ENCODE peak calls at places on chromosomes 4 and X, in five cellular contexts. C, T, K, B and O are unnamed samples. For H3K9me3, the result is how much of the 10 kb centered on the place peaks cover.

GRCh38 chrX:41600266-41600665 is 88.5 kb upstream of the GPR34 start:
- DNase-seq in C (no peak), T (no peak), K (peak), B (no peak), O (peak)

GRCh38 chr4:14023901-14024300 is 396.4 kb upstream of the BOD1L1 start:
- DNase-seq in C (no peak), T (no peak), K (no peak), B (no peak), O (no peak)

GRCh38 chrX:118522230-118522926 is 26.8 kb downstream of the DOCK11 start:
- DNase-seq in C (no peak), T (no peak), K (no peak), B (no peak), O (no peak)

GRCh38 chr4:146959692-146960091 is 14.0 kb upstream of the TTC29 start:
- DNase-seq in C (no peak), T (no peak), K (peak), B (no peak), O (no peak)

GRCh38 chr4:166421556-166422156 is 548.6 kb downstream of the TLL1 start:
- DNase-seq in C (no peak), T (no peak), K (peak), B (no peak), O (peak)

GRCh38 chrX:153179131-153179530 is at the start of gene MAGEA1:
- DNase-seq in C (no peak), T (no peak), K (no peak), B (no peak), O (no peak)

GRCh38 chr4:101885574-101885973 is 95.0 kb downstream of the BANK1 start:
- DNase-seq in C (no peak), T (no peak), K (no peak), B (no peak), O (no peak)

GRCh38 chr4:65589331-65589730 is 81.0 kb downstream of the EPHA5 start:
- DNase-seq in C (no peak), T (no peak), K (no peak), B (peak), O (no peak)

GRCh38 chr4:2301221-2301642 is 39.3 kb upstream of the MXD4 start:
- DNase-seq in C (no peak), T (no peak), K (no peak), B (no peak), O (no peak)

GRCh38 chrX:119755981-119756533 is 2.3 kb upstream of the SOWAHD start:
- DNase-seq in C (no peak), T (no peak), K (peak), B (no peak), O (peak)

GRCh38 chr4:519203-519651 is 20.2 kb downstream of the PIGG start:
- DNase-seq in C (no peak), T (no peak), K (no peak), B (no peak), O (no peak)

GRCh38 chr4:184347251-184348239 is 126.8 kb downstream of the IRF2 start:
- DNase-seq in C (peak), T (no peak), K (peak), B (peak), O (peak)

GRCh38 chr4:6426571-6427438 is 45.6 kb downstream of the PPP2R2C start:
- DNase-seq in C (no peak), T (no peak), K (no peak), B (no peak), O (no peak)

GRCh38 chrX:50697691-50698090 is 116.3 kb downstream of the SHROOM4 start:
- DNase-seq in C (no peak), T (no peak), K (peak), B (no peak), O (peak)

GRCh38 chr4:6142511-6142910 is 57.8 kb downstream of the JAKMIP1 start:
- DNase-seq in C (no peak), T (no peak), K (no peak), B (no peak), O (no peak)

GRCh38 chr4:6271206-6271605 is 1.6 kb downstream of the WFS1 start:
- DNase-seq in C (no peak), T (no peak), K (no peak), B (no peak), O (no peak)

GRCh38 chr4:145513020-145513621 is 31.5 kb downstream of the SMAD1 start:
- DNase-seq in C (no peak), T (no peak), K (no peak), B (no peak), O (no peak)

GRCh38 chr4:145507636-145508035 is 26.0 kb downstream of the SMAD1 start:
- DNase-seq in C (no peak), T (no peak), K (peak), B (no peak), O (peak)

DNA sequence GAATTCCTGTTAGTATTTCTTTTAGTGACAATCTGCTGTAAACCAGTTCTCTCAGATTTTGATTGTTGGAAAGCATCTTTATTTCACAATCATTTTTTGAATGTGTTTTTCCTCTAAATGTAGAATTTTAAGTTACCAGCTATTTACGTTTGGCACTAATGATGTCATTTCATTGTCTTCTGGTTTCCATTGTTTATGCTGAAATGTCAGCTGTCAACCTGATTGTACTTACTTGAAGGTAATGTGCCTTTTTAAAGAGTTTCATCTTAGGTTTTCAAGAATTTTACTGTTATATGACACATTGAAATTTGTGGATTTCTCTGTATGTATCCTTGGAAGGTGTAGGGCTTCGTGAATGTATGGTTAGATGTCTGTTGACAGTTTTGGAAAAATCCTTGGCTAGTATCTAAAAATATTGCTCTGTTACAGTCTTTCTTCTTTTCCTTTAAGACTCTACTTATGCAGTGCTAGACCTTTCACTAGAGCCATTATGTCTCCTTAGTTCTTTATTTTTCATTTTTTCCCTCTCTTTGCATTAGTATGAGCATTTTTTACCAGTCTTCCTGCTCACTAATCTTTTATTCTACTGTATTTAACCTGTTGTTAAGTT is 30.4 kb downstream of the SMAD1 start:
- DNase-seq in C (no peak), T (no peak), K (peak), B (no peak), O (peak)
- H3K9me3 ChIP-seq in C (under half), T (under half), K (under half), B (under half), O (under half)

GRCh38 chr4:15233626-15234025 is 194.2 kb upstream of the C1QTNF7 start:
- DNase-seq in C (no peak), T (no peak), K (no peak), B (no peak), O (no peak)

GRCh38 chr4:15234101-15234500 is 193.7 kb upstream of the C1QTNF7 start:
- DNase-seq in C (no peak), T (no peak), K (peak), B (no peak), O (peak)

GRCh38 chr4:15234585-15235126 is 193.2 kb upstream of the C1QTNF7 start:
- DNase-seq in C (no peak), T (no peak), K (peak), B (no peak), O (peak)

GRCh38 chr4:15232725-15233597 is 194.9 kb upstream of the C1QTNF7 start:
- DNase-seq in C (no peak), T (no peak), K (peak), B (no peak), O (peak)

DNA sequence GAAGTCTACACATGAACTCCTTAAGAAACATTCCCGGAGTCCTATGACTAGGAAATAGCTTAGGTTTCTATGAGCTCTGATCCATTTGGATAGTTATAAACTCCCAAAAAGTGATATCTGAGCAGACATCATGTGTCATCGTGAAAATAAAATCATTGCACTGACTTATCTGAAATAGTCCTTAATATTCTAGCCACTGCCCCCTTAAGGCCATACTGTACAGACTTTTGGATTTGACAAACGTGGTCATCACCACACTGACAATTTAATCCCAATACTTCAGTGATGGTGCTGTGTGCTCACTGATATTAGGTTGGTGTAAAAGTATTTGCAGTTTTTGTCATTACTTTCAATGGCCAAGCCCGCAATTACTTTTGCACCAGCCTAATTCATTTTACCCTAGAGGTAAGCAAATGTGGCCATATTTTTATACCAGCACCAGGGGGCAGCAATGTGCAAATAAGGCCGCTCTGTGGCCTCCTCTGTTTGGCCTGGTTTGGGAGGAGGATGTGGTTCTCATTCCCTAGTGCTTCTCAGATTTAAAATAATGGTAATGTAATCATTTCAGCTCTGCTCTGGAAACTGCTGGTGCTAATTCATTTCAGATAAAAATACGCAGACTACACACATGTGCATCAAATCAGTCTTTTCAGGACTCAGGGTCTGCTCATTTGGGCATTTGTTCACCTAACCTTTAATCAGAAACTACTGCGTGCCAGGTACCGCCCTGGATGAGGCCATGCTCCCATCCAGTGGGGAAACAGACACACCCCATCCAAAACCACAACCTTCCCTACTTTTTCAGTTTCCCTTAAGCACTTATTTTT is 196.4 kb upstream of the C1QTNF7 start:
- DNase-seq in C (peak), T (no peak), K (peak), B (peak), O (peak)
- H4K91ac ChIP-seq in C (no peak), T (no peak), K (peak), B (no peak), O (no peak)

GRCh38 chrX:48713847-48714246 is 17.3 kb downstream of the SUV39H1 start:
- DNase-seq in C (no peak), T (no peak), K (no peak), B (no peak), O (no peak)

GRCh38 chrX:48719958-48720357 is 23.4 kb downstream of the SUV39H1 start:
- DNase-seq in C (no peak), T (no peak), K (no peak), B (no peak), O (no peak)

GRCh38 chrX:48714573-48714972 is 18.0 kb downstream of the SUV39H1 start:
- DNase-seq in C (no peak), T (no peak), K (peak), B (no peak), O (no peak)

GRCh38 chrX:48715066-48715465 is 18.5 kb downstream of the SUV39H1 start:
- DNase-seq in C (no peak), T (no peak), K (peak), B (no peak), O (no peak)

GRCh38 chrX:48715876-48716502 is 19.5 kb downstream of the SUV39H1 start:
- DNase-seq in C (no peak), T (no peak), K (peak), B (no peak), O (no peak)
- H3K9me3 ChIP-seq in C (under half), T (under half), K (under half), B (under half), O (under half)

GRCh38 chrX:6307156-6307555 is 78.5 kb upstream of the NLGN4X start:
- DNase-seq in C (no peak), T (no peak), K (no peak), B (no peak), O (no peak)
- H4K91ac ChIP-seq in C (no peak), T (no peak), K (no peak), B (no peak), O (no peak)

DNA sequence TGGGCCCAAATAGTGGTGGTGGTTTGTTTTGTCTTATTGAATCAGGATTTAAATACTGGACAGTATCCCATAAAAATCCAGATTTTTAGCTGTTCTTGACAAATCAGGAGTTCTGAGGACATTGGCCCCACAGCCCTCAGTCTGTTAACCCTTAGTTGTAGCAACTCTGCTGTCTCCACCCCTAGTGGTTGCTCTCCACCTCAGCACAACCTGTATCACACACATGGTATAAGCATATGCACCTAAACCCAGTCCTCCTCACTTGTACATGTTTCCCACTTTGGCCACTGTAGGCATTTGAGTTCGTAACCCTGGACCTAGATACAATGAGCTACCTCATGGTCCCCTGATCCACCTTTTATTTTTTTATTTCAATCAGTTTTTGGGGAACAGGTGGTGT is 75.9 kb downstream of the MRPL1 start:
- DNase-seq in C (no peak), T (no peak), K (no peak), B (no peak), O (no peak)
- H3K9me3 ChIP-seq in C (under half), T (under half), K (under half), B (under half), O (under half)

GRCh38 chrX:103356023-103356798 is at the start of gene TCEAL9:
- DNase-seq in C (peak), T (no peak), K (peak), B (no peak), O (peak)
- H4K91ac ChIP-seq in C (no peak), T (no peak), K (peak), B (no peak), O (peak)

DNA sequence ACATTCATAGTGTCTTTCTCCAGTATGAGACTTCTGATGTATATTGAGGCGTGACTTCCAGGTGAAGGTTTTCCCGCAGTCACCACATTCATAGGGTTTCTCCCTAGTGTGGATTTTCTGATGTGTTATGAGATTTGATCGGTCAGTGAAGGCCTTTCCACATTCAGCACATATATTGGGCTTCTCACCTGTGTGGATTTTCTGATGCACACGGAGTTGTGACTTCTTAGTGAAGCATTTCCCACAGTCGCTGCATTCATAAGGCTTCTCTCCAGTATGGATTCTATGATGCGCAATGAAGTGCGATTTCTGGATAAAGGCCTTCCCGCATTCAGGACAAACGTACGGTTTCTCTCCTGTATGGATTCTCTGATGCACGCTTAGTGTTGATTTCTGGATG is 35.4 kb downstream of the ZNF41 start:
- DNase-seq in C (no peak), T (no peak), K (no peak), B (no peak), O (no peak)
- H3K9me3 ChIP-seq in C (half or more), T (under half), K (under half), B (under half), O (half or more)

DNA sequence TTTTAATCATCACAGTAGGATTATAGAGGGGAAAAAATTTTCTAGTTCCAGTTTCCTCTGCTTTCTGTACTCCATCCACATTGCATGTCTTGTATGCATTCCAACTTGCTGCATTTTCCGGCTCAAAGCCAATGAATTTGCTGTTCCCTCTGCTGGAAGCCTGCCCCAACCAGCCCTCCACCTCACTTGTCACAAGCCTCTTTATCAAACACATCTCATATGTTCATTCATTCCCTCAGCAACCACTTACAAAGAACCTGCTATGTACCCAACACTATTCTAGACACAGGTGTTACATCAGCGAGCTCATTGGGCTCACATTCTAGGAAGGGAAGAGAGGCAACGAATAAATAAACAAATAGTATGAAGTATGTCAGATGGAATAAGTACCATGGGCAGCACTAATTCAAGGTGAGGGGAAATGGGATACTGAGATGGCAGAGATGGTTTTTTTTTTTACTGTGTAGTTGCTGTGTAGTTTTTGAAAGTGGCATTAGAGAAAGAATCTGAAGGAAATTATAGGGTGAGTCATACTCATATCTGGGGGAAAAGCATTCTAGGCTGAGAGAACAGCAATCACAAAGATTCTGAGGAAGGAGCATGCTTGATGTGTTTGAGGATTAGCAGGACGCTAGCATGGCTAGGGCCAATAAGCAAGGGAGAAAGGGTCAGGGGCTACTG is 332.5 kb downstream of the PDGFC start:
- DNase-seq in C (no peak), T (no peak), K (peak), B (no peak), O (peak)
- H4K91ac ChIP-seq in C (no peak), T (no peak), K (peak), B (no peak), O (no peak)

DNA sequence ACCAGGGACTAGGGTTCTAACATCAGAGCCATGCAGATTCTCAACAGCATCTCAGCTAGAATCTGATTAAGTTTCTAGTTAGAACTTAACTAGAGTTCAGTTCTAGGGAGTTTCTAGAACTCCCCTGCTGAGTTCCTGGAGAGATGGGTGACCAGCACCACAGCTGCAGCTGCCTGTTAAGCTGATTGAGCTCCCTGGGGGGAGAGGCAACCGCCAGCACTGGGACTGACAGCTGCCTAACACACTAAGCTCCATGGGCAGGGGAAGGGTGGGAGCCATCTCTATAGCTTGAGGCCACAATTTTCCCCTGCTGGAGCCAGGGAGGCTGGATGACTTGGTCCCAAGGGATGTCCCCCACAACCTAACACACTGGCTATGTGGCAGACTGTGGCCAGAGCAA is 84.2 kb downstream of the CHIC1 start:
- DNase-seq in C (no peak), T (no peak), K (no peak), B (no peak), O (no peak)
- H3K9me3 ChIP-seq in C (under half), T (under half), K (under half), B (under half), O (half or more)